ENCODE peak calls at places on chromosome X, in nine cellular contexts. One of them, this sample, is unnamed. For H3K4me1, the result is how much of the 10 kb centered on the place peaks cover.

GRCh38 chrX:31483336-31483735 is 411.5 kb upstream of the FTHL17 start:
- DNase-seq in mesenchymal stem cell: peak
- DNase-seq in K562: no peak
- DNase-seq in neural progenitor cell: no peak
- DNase-seq in HepG2: no peak
- DNase-seq in IMR-90: peak
- DNase-seq in fibroblast of lung: peak
- DNase-seq in DND-41: no peak
- DNase-seq in endothelial cell of umbilical vein: peak
- DNase-seq in this sample: no peak

GRCh38 chrX:1440506-1440905 is 12.2 kb downstream of the ASMTL start:
- DNase-seq in mesenchymal stem cell: no peak
- DNase-seq in K562: no peak
- DNase-seq in neural progenitor cell: no peak
- DNase-seq in HepG2: no peak
- DNase-seq in IMR-90: no peak
- DNase-seq in fibroblast of lung: no peak
- DNase-seq in DND-41: no peak
- DNase-seq in endothelial cell of umbilical vein: no peak
- DNase-seq in this sample: no peak

GRCh38 chrX:65407157-65407626 is 127.4 kb downstream of the LAS1L start:
- DNase-seq in mesenchymal stem cell: no peak
- DNase-seq in K562: no peak
- DNase-seq in neural progenitor cell: peak
- DNase-seq in HepG2: no peak
- DNase-seq in IMR-90: no peak
- DNase-seq in fibroblast of lung: no peak
- DNase-seq in DND-41: no peak
- DNase-seq in endothelial cell of umbilical vein: no peak
- DNase-seq in this sample: no peak

GRCh38 chrX:66050140-66050569 is 10.3 kb upstream of the VSIG4 start:
- DNase-seq in mesenchymal stem cell: no peak
- DNase-seq in K562: no peak
- DNase-seq in neural progenitor cell: no peak
- DNase-seq in HepG2: no peak
- DNase-seq in IMR-90: no peak
- DNase-seq in fibroblast of lung: no peak
- DNase-seq in DND-41: no peak
- DNase-seq in endothelial cell of umbilical vein: no peak
- DNase-seq in this sample: no peak

GRCh38 chrX:81215685-81216084 is 13.8 kb downstream of the SH3BGRL start:
- DNase-seq in mesenchymal stem cell: no peak
- DNase-seq in K562: no peak
- DNase-seq in neural progenitor cell: no peak
- DNase-seq in HepG2: no peak
- DNase-seq in IMR-90: no peak
- DNase-seq in fibroblast of lung: no peak
- DNase-seq in DND-41: no peak
- DNase-seq in endothelial cell of umbilical vein: no peak
- DNase-seq in this sample: no peak

GRCh38 chrX:74246524-74246923 is 57.5 kb upstream of the ZCCHC13 start:
- DNase-seq in mesenchymal stem cell: peak
- DNase-seq in K562: no peak
- DNase-seq in neural progenitor cell: no peak
- DNase-seq in HepG2: no peak
- DNase-seq in IMR-90: peak
- DNase-seq in fibroblast of lung: peak
- DNase-seq in DND-41: no peak
- DNase-seq in endothelial cell of umbilical vein: no peak
- DNase-seq in this sample: no peak

GRCh38 chrX:118536687-118537461 is 41.3 kb downstream of the DOCK11 start:
- DNase-seq in mesenchymal stem cell: peak
- DNase-seq in K562: peak
- DNase-seq in neural progenitor cell: peak
- DNase-seq in HepG2: no peak
- DNase-seq in IMR-90: peak
- DNase-seq in fibroblast of lung: peak
- DNase-seq in DND-41: peak
- DNase-seq in endothelial cell of umbilical vein: peak
- DNase-seq in this sample: peak

GRCh38 chrX:138754861-138755260 is 43.3 kb upstream of the FGF13 start:
- DNase-seq in mesenchymal stem cell: no peak
- DNase-seq in K562: no peak
- DNase-seq in neural progenitor cell: no peak
- DNase-seq in HepG2: no peak
- DNase-seq in IMR-90: no peak
- DNase-seq in fibroblast of lung: no peak
- DNase-seq in DND-41: no peak
- DNase-seq in endothelial cell of umbilical vein: no peak
- DNase-seq in this sample: no peak

GRCh38 chrX:38811515-38812239 is 10.4 kb downstream of the MID1IP1 start:
- DNase-seq in mesenchymal stem cell: peak
- DNase-seq in K562: no peak
- DNase-seq in neural progenitor cell: no peak
- DNase-seq in HepG2: no peak
- DNase-seq in IMR-90: no peak
- DNase-seq in fibroblast of lung: no peak
- DNase-seq in DND-41: no peak
- DNase-seq in endothelial cell of umbilical vein: no peak
- DNase-seq in this sample: no peak

GRCh38 chrX:739611-740010 is 109.0 kb downstream of the SHOX start:
- DNase-seq in mesenchymal stem cell: no peak
- DNase-seq in K562: no peak
- DNase-seq in neural progenitor cell: no peak
- DNase-seq in HepG2: no peak
- DNase-seq in IMR-90: no peak
- DNase-seq in fibroblast of lung: no peak
- DNase-seq in DND-41: no peak
- DNase-seq in endothelial cell of umbilical vein: no peak
- DNase-seq in this sample: no peak

GRCh38 chrX:41233988-41234387 is 100.0 kb upstream of the DDX3X start:
- DNase-seq in mesenchymal stem cell: no peak
- DNase-seq in K562: no peak
- DNase-seq in neural progenitor cell: no peak
- DNase-seq in HepG2: no peak
- DNase-seq in IMR-90: no peak
- DNase-seq in fibroblast of lung: no peak
- DNase-seq in DND-41: no peak
- DNase-seq in endothelial cell of umbilical vein: no peak
- DNase-seq in this sample: no peak

GRCh38 chrX:77719388-77719787 is 66.6 kb downstream of the ATRX start:
- DNase-seq in mesenchymal stem cell: no peak
- DNase-seq in K562: no peak
- DNase-seq in neural progenitor cell: no peak
- DNase-seq in HepG2: peak
- DNase-seq in IMR-90: no peak
- DNase-seq in fibroblast of lung: no peak
- DNase-seq in DND-41: no peak
- DNase-seq in endothelial cell of umbilical vein: no peak
- DNase-seq in this sample: no peak

GRCh38 chrX:8345473-8345872 is 119.2 kb upstream of the VCX3B start:
- DNase-seq in mesenchymal stem cell: no peak
- DNase-seq in K562: no peak
- DNase-seq in neural progenitor cell: no peak
- DNase-seq in HepG2: peak
- DNase-seq in IMR-90: no peak
- DNase-seq in fibroblast of lung: no peak
- DNase-seq in DND-41: no peak
- DNase-seq in endothelial cell of umbilical vein: no peak
- DNase-seq in this sample: no peak

GRCh38 chrX:100864967-100865366 is 9.2 kb downstream of the NOX1 start:
- DNase-seq in mesenchymal stem cell: peak
- DNase-seq in K562: no peak
- DNase-seq in neural progenitor cell: no peak
- DNase-seq in HepG2: no peak
- DNase-seq in IMR-90: peak
- DNase-seq in fibroblast of lung: peak
- DNase-seq in DND-41: no peak
- DNase-seq in endothelial cell of umbilical vein: peak
- DNase-seq in this sample: no peak

GRCh38 chrX:96464880-96465558 is 219.6 kb upstream of the DIAPH2 start:
- DNase-seq in mesenchymal stem cell: no peak
- DNase-seq in K562: no peak
- DNase-seq in neural progenitor cell: no peak
- DNase-seq in HepG2: peak
- DNase-seq in IMR-90: no peak
- DNase-seq in fibroblast of lung: no peak
- DNase-seq in DND-41: no peak
- DNase-seq in endothelial cell of umbilical vein: no peak
- DNase-seq in this sample: no peak

GRCh38 chrX:136747003-136747986 is 33.4 kb downstream of the ARHGEF6 start:
- DNase-seq in mesenchymal stem cell: no peak
- DNase-seq in K562: no peak
- DNase-seq in neural progenitor cell: no peak
- DNase-seq in HepG2: no peak
- DNase-seq in IMR-90: no peak
- DNase-seq in fibroblast of lung: no peak
- DNase-seq in DND-41: no peak
- DNase-seq in endothelial cell of umbilical vein: no peak
- DNase-seq in this sample: no peak

GRCh38 chrX:44432641-44433040 is 89.2 kb upstream of the EFHC2 start:
- DNase-seq in mesenchymal stem cell: peak
- DNase-seq in K562: no peak
- DNase-seq in neural progenitor cell: no peak
- DNase-seq in HepG2: no peak
- DNase-seq in IMR-90: peak
- DNase-seq in fibroblast of lung: peak
- DNase-seq in DND-41: no peak
- DNase-seq in endothelial cell of umbilical vein: peak
- DNase-seq in this sample: no peak

GRCh38 chrX:15321447-15321846 is 6.0 kb upstream of the ASB11 start:
- DNase-seq in mesenchymal stem cell: no peak
- DNase-seq in K562: no peak
- DNase-seq in neural progenitor cell: no peak
- DNase-seq in HepG2: no peak
- DNase-seq in IMR-90: no peak
- DNase-seq in fibroblast of lung: no peak
- DNase-seq in DND-41: no peak
- DNase-seq in endothelial cell of umbilical vein: no peak
- DNase-seq in this sample: no peak

GRCh38 chrX:13077168-13077567 is 32.7 kb upstream of the FAM9C start:
- DNase-seq in mesenchymal stem cell: peak
- DNase-seq in K562: no peak
- DNase-seq in neural progenitor cell: no peak
- DNase-seq in HepG2: no peak
- DNase-seq in IMR-90: peak
- DNase-seq in fibroblast of lung: no peak
- DNase-seq in DND-41: peak
- DNase-seq in endothelial cell of umbilical vein: peak
- DNase-seq in this sample: no peak

GRCh38 chrX:13081385-13082285 is 37.2 kb upstream of the FAM9C start:
- DNase-seq in mesenchymal stem cell: no peak
- DNase-seq in K562: no peak
- DNase-seq in neural progenitor cell: no peak
- DNase-seq in HepG2: no peak
- DNase-seq in IMR-90: peak
- DNase-seq in fibroblast of lung: peak
- DNase-seq in DND-41: peak
- DNase-seq in endothelial cell of umbilical vein: no peak
- DNase-seq in this sample: peak

GRCh38 chrX:13080128-13080795 is 35.8 kb upstream of the FAM9C start:
- DNase-seq in mesenchymal stem cell: no peak
- DNase-seq in K562: no peak
- DNase-seq in neural progenitor cell: no peak
- DNase-seq in HepG2: no peak
- DNase-seq in IMR-90: no peak
- DNase-seq in fibroblast of lung: no peak
- DNase-seq in DND-41: no peak
- DNase-seq in endothelial cell of umbilical vein: no peak
- DNase-seq in this sample: no peak

GRCh38 chrX:13076176-13076956 is 31.9 kb upstream of the FAM9C start:
- DNase-seq in mesenchymal stem cell: peak
- DNase-seq in K562: no peak
- DNase-seq in neural progenitor cell: no peak
- DNase-seq in HepG2: no peak
- DNase-seq in IMR-90: peak
- DNase-seq in fibroblast of lung: no peak
- DNase-seq in DND-41: no peak
- DNase-seq in endothelial cell of umbilical vein: no peak
- DNase-seq in this sample: no peak

GRCh38 chrX:13078739-13079444 is 34.5 kb upstream of the FAM9C start:
- DNase-seq in mesenchymal stem cell: peak
- DNase-seq in K562: no peak
- DNase-seq in neural progenitor cell: peak
- DNase-seq in HepG2: no peak
- DNase-seq in IMR-90: peak
- DNase-seq in fibroblast of lung: peak
- DNase-seq in DND-41: no peak
- DNase-seq in endothelial cell of umbilical vein: peak
- DNase-seq in this sample: no peak
- H3K4me1 ChIP-seq in mesenchymal stem cell: under half
- H3K4me1 ChIP-seq in K562: under half
- H3K4me1 ChIP-seq in neural progenitor cell: under half
- H3K4me1 ChIP-seq in HepG2: under half
- H3K4me1 ChIP-seq in IMR-90: under half
- H3K4me1 ChIP-seq in fibroblast of lung: under half
- H3K4me1 ChIP-seq in DND-41: half or more
- H3K4me1 ChIP-seq in endothelial cell of umbilical vein: under half
- H3K4me1 ChIP-seq in this sample: under half

GRCh38 chrX:131270085-131270484 is 19.0 kb downstream of the IGSF1 start:
- DNase-seq in mesenchymal stem cell: no peak
- DNase-seq in K562: no peak
- DNase-seq in neural progenitor cell: no peak
- DNase-seq in HepG2: no peak
- DNase-seq in IMR-90: no peak
- DNase-seq in fibroblast of lung: no peak
- DNase-seq in DND-41: no peak
- DNase-seq in endothelial cell of umbilical vein: no peak
- DNase-seq in this sample: no peak
- H2AFZ ChIP-seq in mesenchymal stem cell: no peak
- H2AFZ ChIP-seq in K562: no peak
- H2AFZ ChIP-seq in neural progenitor cell: no peak
- H2AFZ ChIP-seq in HepG2: no peak
- H2AFZ ChIP-seq in IMR-90: no peak
- H2AFZ ChIP-seq in fibroblast of lung: no peak
- H2AFZ ChIP-seq in DND-41: no peak
- H2AFZ ChIP-seq in endothelial cell of umbilical vein: no peak
- H2AFZ ChIP-seq in this sample: no peak

DNA sequence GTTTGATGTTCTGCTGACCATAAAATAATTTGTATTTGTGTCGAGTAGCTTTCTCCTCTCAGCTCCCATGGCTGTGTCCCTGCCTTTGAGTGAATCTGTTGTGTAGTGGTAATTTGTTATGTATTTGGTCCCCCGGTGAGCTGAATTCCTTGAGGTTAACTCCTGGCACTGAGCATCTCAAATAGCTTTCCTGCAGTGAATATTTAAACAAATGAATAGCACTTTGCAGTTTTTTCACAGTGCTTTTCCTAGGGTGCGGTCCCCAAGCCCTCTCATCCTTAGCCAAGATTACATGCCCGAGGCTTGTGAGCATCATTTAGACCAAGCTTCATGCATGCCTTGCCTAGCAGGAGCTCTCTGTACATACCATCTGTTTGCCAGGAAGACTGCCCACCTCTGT is 74.2 kb downstream of the CLDN34 start:
- DNase-seq in mesenchymal stem cell: no peak
- DNase-seq in K562: no peak
- DNase-seq in neural progenitor cell: no peak
- DNase-seq in HepG2: no peak
- DNase-seq in IMR-90: peak
- DNase-seq in fibroblast of lung: no peak
- DNase-seq in DND-41: no peak
- DNase-seq in endothelial cell of umbilical vein: no peak
- DNase-seq in this sample: no peak
- H3K9ac ChIP-seq in mesenchymal stem cell: no peak
- H3K9ac ChIP-seq in K562: no peak
- H3K9ac ChIP-seq in neural progenitor cell: no peak
- H3K9ac ChIP-seq in HepG2: no peak
- H3K9ac ChIP-seq in IMR-90: no peak
- H3K9ac ChIP-seq in fibroblast of lung: no peak
- H3K9ac ChIP-seq in DND-41: no peak
- H3K9ac ChIP-seq in endothelial cell of umbilical vein: no peak
- H3K9ac ChIP-seq in this sample: no peak

GRCh38 chrX:151742311-151742710 is 7.8 kb downstream of the CNGA2 start:
- DNase-seq in mesenchymal stem cell: no peak
- DNase-seq in K562: no peak
- DNase-seq in neural progenitor cell: no peak
- DNase-seq in HepG2: no peak
- DNase-seq in IMR-90: no peak
- DNase-seq in fibroblast of lung: no peak
- DNase-seq in DND-41: no peak
- DNase-seq in endothelial cell of umbilical vein: no peak
- DNase-seq in this sample: no peak
- H3K4me1 ChIP-seq in mesenchymal stem cell: under half
- H3K4me1 ChIP-seq in K562: under half
- H3K4me1 ChIP-seq in neural progenitor cell: under half
- H3K4me1 ChIP-seq in HepG2: under half
- H3K4me1 ChIP-seq in IMR-90: under half
- H3K4me1 ChIP-seq in fibroblast of lung: under half
- H3K4me1 ChIP-seq in DND-41: under half
- H3K4me1 ChIP-seq in endothelial cell of umbilical vein: under half
- H3K4me1 ChIP-seq in this sample: under half

This sample was measured in Karpas-422.